ENCODE peak calls at places on chromosomes 3 and 15, in nine cellular contexts. One of them, this sample, is unnamed.
A peak's percentile ranks its signal among the peaks of the same experiment; 100 is the strongest.

GRCh38 chr3:38616111-38616510 is 33.4 kb downstream of the SCN5A start:
- DNase-seq in SK-N-SH: no peak
- DNase-seq in lung: no peak
- DNase-seq in CD8-positive, alpha-beta T cell: no peak
- DNase-seq in A549: no peak
- DNase-seq in tibial artery: no peak
- DNase-seq in vagina: no peak
- DNase-seq in OCI-LY7: no peak
- DNase-seq in heart left ventricle: peak; percentile 79
- DNase-seq in this sample: no peak

GRCh38 chr15:78921517-78921916 is 23.3 kb downstream of the CTSH start:
- DNase-seq in tibial artery: no peak
- DNase-seq in CD8-positive, alpha-beta T cell: no peak
- DNase-seq in OCI-LY7: no peak
- DNase-seq in A549: no peak
- DNase-seq in lung: no peak
- DNase-seq in heart left ventricle: no peak
- DNase-seq in SK-N-SH: no peak
- DNase-seq in vagina: no peak
- DNase-seq in this sample: no peak

GRCh38 chr15:67185051-67185450 is 69.4 kb downstream of the AAGAB start:
- DNase-seq in A549: no peak
- DNase-seq in CD8-positive, alpha-beta T cell: no peak
- DNase-seq in heart left ventricle: no peak
- DNase-seq in OCI-LY7: no peak
- DNase-seq in lung: no peak
- DNase-seq in vagina: peak; percentile 85
- DNase-seq in tibial artery: peak; percentile 26
- DNase-seq in SK-N-SH: no peak
- DNase-seq in this sample: no peak

GRCh38 chr3:138187296-138188012 is at the start of gene ARMC8:
- DNase-seq in heart left ventricle: peak; percentile 67
- DNase-seq in SK-N-SH: peak; percentile 85
- DNase-seq in CD8-positive, alpha-beta T cell: no peak
- DNase-seq in OCI-LY7: no peak
- DNase-seq in lung: peak; percentile 52
- DNase-seq in A549: peak; percentile 33
- DNase-seq in tibial artery: peak; percentile 44
- DNase-seq in vagina: peak; percentile 93
- DNase-seq in this sample: peak; percentile 63

GRCh38 chr15:90465930-90466567 is 63.7 kb upstream of the CRTC3 start:
- DNase-seq in vagina: no peak
- DNase-seq in SK-N-SH: no peak
- DNase-seq in tibial artery: no peak
- DNase-seq in A549: no peak
- DNase-seq in lung: no peak
- DNase-seq in OCI-LY7: no peak
- DNase-seq in CD8-positive, alpha-beta T cell: no peak
- DNase-seq in heart left ventricle: no peak
- DNase-seq in this sample: no peak

GRCh38 chr15:64082757-64083156 is 10.9 kb downstream of the CIAO2A start:
- DNase-seq in CD8-positive, alpha-beta T cell: no peak
- DNase-seq in lung: no peak
- DNase-seq in vagina: no peak
- DNase-seq in heart left ventricle: no peak
- DNase-seq in SK-N-SH: no peak
- DNase-seq in OCI-LY7: no peak
- DNase-seq in tibial artery: no peak
- DNase-seq in A549: no peak
- DNase-seq in this sample: no peak

GRCh38 chr3:42545284-42545900 is 36.4 kb downstream of the SEC22C start:
- DNase-seq in CD8-positive, alpha-beta T cell: no peak
- DNase-seq in tibial artery: no peak
- DNase-seq in SK-N-SH: no peak
- DNase-seq in vagina: no peak
- DNase-seq in lung: no peak
- DNase-seq in OCI-LY7: no peak
- DNase-seq in A549: no peak
- DNase-seq in heart left ventricle: no peak
- DNase-seq in this sample: no peak

GRCh38 chr15:98085003-98085639 is 124.6 kb downstream of the ARRDC4 start:
- DNase-seq in OCI-LY7: peak; percentile 48
- DNase-seq in tibial artery: peak; percentile 41
- DNase-seq in A549: peak; percentile 71
- DNase-seq in SK-N-SH: peak; percentile 44
- DNase-seq in heart left ventricle: no peak
- DNase-seq in vagina: no peak
- DNase-seq in CD8-positive, alpha-beta T cell: no peak
- DNase-seq in lung: no peak
- DNase-seq in this sample: peak; percentile 47

GRCh38 chr15:101684384-101684783 is 32.2 kb upstream of the TM2D3 start:
- DNase-seq in SK-N-SH: no peak
- DNase-seq in tibial artery: no peak
- DNase-seq in CD8-positive, alpha-beta T cell: no peak
- DNase-seq in heart left ventricle: peak; percentile 43
- DNase-seq in lung: no peak
- DNase-seq in OCI-LY7: no peak
- DNase-seq in A549: peak; percentile 89
- DNase-seq in vagina: no peak
- DNase-seq in this sample: no peak

GRCh38 chr3:124352143-124352528 is 360.2 kb upstream of the ROPN1 start:
- DNase-seq in lung: no peak
- DNase-seq in heart left ventricle: no peak
- DNase-seq in A549: no peak
- DNase-seq in CD8-positive, alpha-beta T cell: no peak
- DNase-seq in tibial artery: no peak
- DNase-seq in SK-N-SH: no peak
- DNase-seq in OCI-LY7: no peak
- DNase-seq in vagina: no peak
- DNase-seq in this sample: no peak

GRCh38 chr3:46675843-46676567 is 17.5 kb downstream of the ALS2CL start:
- DNase-seq in CD8-positive, alpha-beta T cell: no peak
- DNase-seq in lung: no peak
- DNase-seq in SK-N-SH: no peak
- DNase-seq in heart left ventricle: peak; percentile 25
- DNase-seq in vagina: no peak
- DNase-seq in A549: no peak
- DNase-seq in tibial artery: no peak
- DNase-seq in OCI-LY7: no peak
- DNase-seq in this sample: no peak

GRCh38 chr15:68821898-68822380 is 1.2 kb upstream of the ANP32A start:
- DNase-seq in OCI-LY7: peak; percentile 45
- DNase-seq in A549: peak; percentile 31
- DNase-seq in vagina: no peak
- DNase-seq in SK-N-SH: no peak
- DNase-seq in tibial artery: no peak
- DNase-seq in lung: no peak
- DNase-seq in CD8-positive, alpha-beta T cell: no peak
- DNase-seq in heart left ventricle: no peak
- DNase-seq in this sample: no peak

GRCh38 chr15:47364671-47365141 is 352.6 kb upstream of the SEMA6D start:
- DNase-seq in OCI-LY7: no peak
- DNase-seq in heart left ventricle: no peak
- DNase-seq in CD8-positive, alpha-beta T cell: no peak
- DNase-seq in SK-N-SH: peak; percentile 65
- DNase-seq in vagina: no peak
- DNase-seq in lung: no peak
- DNase-seq in A549: no peak
- DNase-seq in tibial artery: no peak
- DNase-seq in this sample: no peak

GRCh38 chr3:43971486-43971885 is 270.2 kb upstream of the TOPAZ1 start:
- DNase-seq in SK-N-SH: no peak
- DNase-seq in heart left ventricle: no peak
- DNase-seq in OCI-LY7: no peak
- DNase-seq in vagina: no peak
- DNase-seq in tibial artery: no peak
- DNase-seq in CD8-positive, alpha-beta T cell: no peak
- DNase-seq in A549: no peak
- DNase-seq in lung: no peak
- DNase-seq in this sample: no peak

GRCh38 chr15:86077070-86077469 is 2.6 kb upstream of the AGBL1 start:
- DNase-seq in OCI-LY7: no peak
- DNase-seq in tibial artery: no peak
- DNase-seq in heart left ventricle: no peak
- DNase-seq in vagina: no peak
- DNase-seq in A549: no peak
- DNase-seq in SK-N-SH: no peak
- DNase-seq in CD8-positive, alpha-beta T cell: no peak
- DNase-seq in lung: peak; percentile 44
- DNase-seq in this sample: no peak

GRCh38 chr3:127735767-127736693 is 63.3 kb downstream of the ABTB1 start:
- DNase-seq in lung: no peak
- DNase-seq in heart left ventricle: peak; percentile 52
- DNase-seq in tibial artery: peak; percentile 62
- DNase-seq in SK-N-SH: no peak
- DNase-seq in OCI-LY7: peak; percentile 88
- DNase-seq in vagina: no peak
- DNase-seq in A549: peak; percentile 24
- DNase-seq in CD8-positive, alpha-beta T cell: no peak
- DNase-seq in this sample: no peak

GRCh38 chr3:148372476-148372875 is 325.2 kb upstream of the AGTR1 start:
- DNase-seq in heart left ventricle: no peak
- DNase-seq in CD8-positive, alpha-beta T cell: no peak
- DNase-seq in SK-N-SH: no peak
- DNase-seq in tibial artery: no peak
- DNase-seq in vagina: no peak
- DNase-seq in A549: peak; percentile 3
- DNase-seq in OCI-LY7: no peak
- DNase-seq in lung: no peak
- DNase-seq in this sample: no peak

DNA sequence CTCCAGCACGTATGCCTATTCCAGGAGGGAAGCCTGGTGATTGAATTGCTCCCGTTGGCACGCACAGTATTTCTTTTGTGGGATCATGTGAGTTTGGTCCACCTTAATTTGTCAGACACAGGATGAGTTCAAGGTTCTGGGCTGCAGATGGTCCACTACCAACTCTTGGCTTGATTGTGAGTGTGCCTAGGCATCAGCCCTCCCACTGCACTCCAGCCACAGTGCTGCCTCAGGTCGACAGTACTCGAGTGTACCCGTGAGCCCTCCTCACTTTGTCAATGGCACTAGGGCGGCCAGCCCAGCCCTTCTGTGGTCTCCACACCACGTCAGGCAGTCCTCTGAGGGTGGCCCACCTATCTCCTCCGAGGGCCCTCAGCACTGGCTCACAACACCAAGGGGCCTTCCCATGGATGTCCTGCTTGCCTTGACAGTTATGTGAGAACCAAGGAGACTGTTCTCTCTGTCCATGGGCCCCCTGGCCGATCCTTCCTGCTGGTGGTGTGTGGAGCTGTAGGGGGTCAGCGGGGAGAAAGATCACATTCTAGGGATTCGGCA is 30.2 kb downstream of the CHRD start:
- DNase-seq in CD8-positive, alpha-beta T cell: no peak
- DNase-seq in heart left ventricle: no peak
- DNase-seq in SK-N-SH: no peak
- DNase-seq in lung: no peak
- DNase-seq in vagina: peak; percentile 83
- DNase-seq in tibial artery: no peak
- DNase-seq in A549: no peak
- DNase-seq in OCI-LY7: no peak
- DNase-seq in this sample: no peak
- TF ChIP-seq CTCF in CD8-positive, alpha-beta T cell: no peak
- TF ChIP-seq CTCF in heart left ventricle: no peak
- TF ChIP-seq CTCF in SK-N-SH: no peak
- TF ChIP-seq CTCF in lung: no peak
- TF ChIP-seq CTCF in vagina: no peak
- TF ChIP-seq CTCF in tibial artery: no peak
- TF ChIP-seq CTCF in A549: no peak
- TF ChIP-seq CTCF in OCI-LY7: no peak
- TF ChIP-seq CTCF in this sample: no peak

GRCh38 chr3:183081459-183082183 is 17.7 kb downstream of the MCCC1 start:
- DNase-seq in heart left ventricle: no peak
- DNase-seq in lung: no peak
- DNase-seq in SK-N-SH: no peak
- DNase-seq in vagina: no peak
- DNase-seq in A549: no peak
- DNase-seq in OCI-LY7: no peak
- DNase-seq in CD8-positive, alpha-beta T cell: no peak
- DNase-seq in tibial artery: no peak
- DNase-seq in this sample: no peak

GRCh38 chr3:183085634-183086390 is 13.5 kb downstream of the MCCC1 start:
- DNase-seq in heart left ventricle: no peak
- DNase-seq in lung: peak; percentile 41
- DNase-seq in OCI-LY7: peak; percentile 19
- DNase-seq in SK-N-SH: peak; percentile 47
- DNase-seq in vagina: no peak
- DNase-seq in tibial artery: no peak
- DNase-seq in CD8-positive, alpha-beta T cell: no peak
- DNase-seq in A549: peak; percentile 21
- DNase-seq in this sample: no peak

GRCh38 chr3:183074881-183075280 is 24.4 kb downstream of the MCCC1 start:
- DNase-seq in heart left ventricle: no peak
- DNase-seq in SK-N-SH: no peak
- DNase-seq in OCI-LY7: no peak
- DNase-seq in CD8-positive, alpha-beta T cell: no peak
- DNase-seq in tibial artery: no peak
- DNase-seq in A549: no peak
- DNase-seq in vagina: no peak
- DNase-seq in lung: no peak
- DNase-seq in this sample: no peak

GRCh38 chr3:183082355-183082915 is 16.9 kb downstream of the MCCC1 start:
- DNase-seq in vagina: no peak
- DNase-seq in CD8-positive, alpha-beta T cell: no peak
- DNase-seq in OCI-LY7: no peak
- DNase-seq in tibial artery: no peak
- DNase-seq in heart left ventricle: no peak
- DNase-seq in lung: peak; percentile 34
- DNase-seq in A549: no peak
- DNase-seq in SK-N-SH: no peak
- DNase-seq in this sample: no peak

GRCh38 chr3:183080628-183081027 is 18.7 kb downstream of the MCCC1 start:
- DNase-seq in tibial artery: no peak
- DNase-seq in heart left ventricle: no peak
- DNase-seq in A549: no peak
- DNase-seq in OCI-LY7: no peak
- DNase-seq in vagina: no peak
- DNase-seq in SK-N-SH: no peak
- DNase-seq in lung: no peak
- DNase-seq in CD8-positive, alpha-beta T cell: no peak
- DNase-seq in this sample: no peak
- H3K9me3 ChIP-seq in tibial artery: no peaks in the 10 kb centered on the region
- H3K9me3 ChIP-seq in heart left ventricle: no peaks in the 10 kb centered on the region
- H3K9me3 ChIP-seq in A549: peaks cover 16% of the 10 kb centered on the region
- H3K9me3 ChIP-seq in OCI-LY7: peaks cover 40% of the 10 kb centered on the region
- H3K9me3 ChIP-seq in vagina: no peaks in the 10 kb centered on the region
- H3K9me3 ChIP-seq in SK-N-SH: no peaks in the 10 kb centered on the region
- H3K9me3 ChIP-seq in lung: no peaks in the 10 kb centered on the region
- H3K9me3 ChIP-seq in CD8-positive, alpha-beta T cell: no peaks in the 10 kb centered on the region
- H3K9me3 ChIP-seq in this sample: no peaks in the 10 kb centered on the region

GRCh38 chr15:88615303-88616107 is 5.6 kb upstream of the AEN start:
- DNase-seq in OCI-LY7: no peak
- DNase-seq in CD8-positive, alpha-beta T cell: no peak
- DNase-seq in tibial artery: no peak
- DNase-seq in SK-N-SH: no peak
- DNase-seq in vagina: peak; percentile 54
- DNase-seq in heart left ventricle: no peak
- DNase-seq in lung: no peak
- DNase-seq in A549: no peak
- DNase-seq in this sample: peak; percentile 79
- H3K27ac ChIP-seq in OCI-LY7: no peak overlapping the region
- H3K27ac ChIP-seq in CD8-positive, alpha-beta T cell: no peak overlapping the region
- H3K27ac ChIP-seq in tibial artery: no peak overlapping the region
- H3K27ac ChIP-seq in SK-N-SH: no peak overlapping the region
- H3K27ac ChIP-seq in vagina: no peak overlapping the region
- H3K27ac ChIP-seq in heart left ventricle: no peak overlapping the region
- H3K27ac ChIP-seq in lung: no peak overlapping the region
- H3K27ac ChIP-seq in A549: peak overlapping the region; percentile 15
- H3K27ac ChIP-seq in this sample: peak overlapping the region; percentile 68

GRCh38 chr3:33074217-33075067 is 22.5 kb downstream of the GLB1 start:
- DNase-seq in SK-N-SH: peak; percentile 79
- DNase-seq in tibial artery: peak; percentile 46
- DNase-seq in CD8-positive, alpha-beta T cell: peak; percentile 52
- DNase-seq in lung: peak; percentile 59
- DNase-seq in OCI-LY7: peak; percentile 80
- DNase-seq in vagina: no peak
- DNase-seq in heart left ventricle: peak; percentile 46
- DNase-seq in A549: peak; percentile 76
- DNase-seq in this sample: peak; percentile 69
- TF ChIP-seq CTCF in SK-N-SH: peak; percentile 96
- TF ChIP-seq CTCF in tibial artery: peak; percentile 63
- TF ChIP-seq CTCF in CD8-positive, alpha-beta T cell: peak; percentile 77
- TF ChIP-seq CTCF in lung: peak; percentile 68
- TF ChIP-seq CTCF in OCI-LY7: peak; percentile 98
- TF ChIP-seq CTCF in vagina: peak; percentile 72
- TF ChIP-seq CTCF in heart left ventricle: peak; percentile 79
- TF ChIP-seq CTCF in A549: peak; percentile 82
- TF ChIP-seq CTCF in this sample: peak; percentile 86